ENCODE peak calls at places on chromosomes 12 and 14, in five cellular contexts. M is WERI-Rb-1, A is left ventricle myocardium inferior, J is right cardiac atrium, B is GM23248. K is an unnamed sample.

GRCh38 chr12:108701779-108702435 is 29.4 kb downstream of the CORO1C start:
- DNase-seq in M (no peak), A (no peak), J (no peak), B (peak; percentile 56), K (no peak)

GRCh38 chr12:53561590-53561953 is 54.3 kb upstream of the NPFF start:
- DNase-seq in M (no peak), A (no peak), J (no peak), B (peak; percentile 94), K (no peak)

GRCh38 chr14:24430682-24431568 is 1.2 kb downstream of the KHNYN start:
- DNase-seq in M (no peak), A (no peak), J (peak; percentile 80), B (peak; percentile 80), K (peak; percentile 36)

GRCh38 chr12:31234053-31234835 is 91.7 kb downstream of the SINHCAF start:
- DNase-seq in M (no peak), A (no peak), J (peak; percentile 21), B (no peak), K (no peak)

GRCh38 chr12:85275359-85275758 is 4.7 kb upstream of the ALX1 start:
- DNase-seq in M (no peak), A (no peak), J (no peak), B (no peak), K (no peak)

GRCh38 chr12:6603095-6603567 is 4.0 kb downstream of the CHD4 start:
- DNase-seq in M (peak; percentile 90), A (peak; percentile 64), J (peak; percentile 87), B (peak; percentile 53), K (peak; percentile 51)

GRCh38 chr12:121282072-121282742 is 14.3 kb downstream of the CAMKK2 start:
- DNase-seq in M (no peak), A (no peak), J (peak; percentile 72), B (no peak), K (no peak)

GRCh38 chr12:98551787-98552186 is 36.4 kb downstream of the TMPO start:
- DNase-seq in M (no peak), A (no peak), J (no peak), B (no peak), K (no peak)

GRCh38 chr12:31331242-31331641 is 5.3 kb upstream of the SINHCAF start:
- DNase-seq in M (no peak), A (no peak), J (no peak), B (no peak), K (no peak)

GRCh38 chr14:96091149-96091693 is 52.1 kb downstream of the C14orf132 start:
- DNase-seq in M (peak; percentile 66), A (no peak), J (no peak), B (no peak), K (no peak)

GRCh38 chr14:55807059-55807499 is 227.1 kb downstream of the KTN1 start:
- DNase-seq in M (no peak), A (peak; percentile 87), J (peak; percentile 90), B (peak; percentile 47), K (peak; percentile 72)

GRCh38 chr14:54209501-54210231 is 187.1 kb upstream of the CDKN3 start:
- DNase-seq in M (no peak), A (no peak), J (no peak), B (peak; percentile 75), K (no peak)

GRCh38 chr12:109833307-109834189 is at the start of gene TRPV4:
- DNase-seq in M (no peak), A (peak; percentile 25), J (peak; percentile 67), B (peak; percentile 67), K (no peak)

GRCh38 chr14:72478397-72479025 is 415.4 kb downstream of the DPF3 start:
- DNase-seq in M (no peak), A (no peak), J (no peak), B (no peak), K (no peak)

GRCh38 chr12:47778842-47779241 is 5.8 kb downstream of the SLC48A1 start:
- DNase-seq in M (no peak), A (no peak), J (peak; percentile 69), B (no peak), K (no peak)

GRCh38 chr14:100135073-100135472 is 24.4 kb downstream of the DEGS2 start:
- DNase-seq in M (no peak), A (no peak), J (no peak), B (no peak), K (no peak)

GRCh38 chr12:104768033-104768432 is 190.1 kb downstream of the SLC41A2 start:
- DNase-seq in M (no peak), A (no peak), J (no peak), B (no peak), K (no peak)

GRCh38 chr14:68707496-68707895 is 85.4 kb downstream of the ZFP36L1 start:
- DNase-seq in M (no peak), A (no peak), J (no peak), B (no peak), K (no peak)

GRCh38 chr12:115439008-115439601 is 755.1 kb upstream of the TBX3 start:
- DNase-seq in M (no peak), A (no peak), J (no peak), B (no peak), K (no peak)

GRCh38 chr12:96335270-96335669 is 65.0 kb downstream of the CDK17 start:
- DNase-seq in M (no peak), A (no peak), J (no peak), B (no peak), K (no peak)

GRCh38 chr12:128204725-128205124 is 62.2 kb upstream of the TMEM132C start:
- DNase-seq in M (no peak), A (no peak), J (no peak), B (no peak), K (no peak)

GRCh38 chr14:47297374-47297773 is 378.0 kb downstream of the MDGA2 start:
- DNase-seq in M (no peak), A (no peak), J (no peak), B (no peak), K (no peak)

GRCh38 chr12:70692681-70693288 is 55.6 kb upstream of the PTPRB start:
- DNase-seq in M (no peak), A (no peak), J (no peak), B (peak; percentile 66), K (no peak)

GRCh38 chr14:103232831-103233319 is 101.2 kb upstream of the EIF5 start:
- DNase-seq in M (no peak), A (no peak), J (no peak), B (no peak), K (no peak)

GRCh38 chr14:56996721-56997399 is 186.6 kb upstream of the OTX2 start:
- DNase-seq in M (peak; percentile 23), A (no peak), J (no peak), B (no peak), K (no peak)

GRCh38 chr12:107732365-107732764 is 28.6 kb downstream of the PRDM4 start:
- DNase-seq in M (no peak), A (no peak), J (no peak), B (no peak), K (no peak)

GRCh38 chr14:96167224-96168148 is 37.2 kb upstream of the BDKRB2 start:
- DNase-seq in M (no peak), A (no peak), J (no peak), B (peak; percentile 92), K (no peak)

GRCh38 chr14:93789366-93790130 is 1.3 kb upstream of the PRIMA1 start:
- DNase-seq in M (peak; percentile 66), A (no peak), J (no peak), B (peak; percentile 3), K (no peak)

DNA sequence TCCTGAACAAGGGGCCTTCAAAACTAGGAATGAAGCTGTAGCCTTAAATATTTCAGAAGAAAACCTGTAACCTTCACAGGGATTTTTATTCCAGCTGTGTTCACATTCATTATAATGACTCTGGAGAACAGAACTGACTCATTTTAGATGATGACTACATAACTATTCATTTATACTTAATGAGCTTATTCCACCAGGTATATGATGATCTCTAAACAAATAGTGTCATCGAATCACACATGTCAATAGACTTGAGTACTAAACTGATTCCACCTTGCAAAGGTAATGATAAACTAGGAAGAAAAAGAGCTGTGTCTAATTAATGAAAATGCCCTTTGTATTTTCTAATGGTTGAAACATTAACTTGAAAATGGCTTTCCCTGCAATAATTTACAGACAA is 433.2 kb downstream of the PDZRN4 start:
- DNase-seq in M (no peak), A (no peak), J (no peak), B (no peak), K (no peak)
- H3K27ac ChIP-seq in M (no peak overlapping the region), A (no peak overlapping the region), J (no peak overlapping the region), B (no peak overlapping the region), K (no peak overlapping the region)

GRCh38 chr14:78367355-78367754 is 197.2 kb downstream of the NRXN3 start:
- DNase-seq in M (no peak), A (no peak), J (no peak), B (no peak), K (no peak)
- H3K27ac ChIP-seq in M (no peak overlapping the region), A (no peak overlapping the region), J (no peak overlapping the region), B (no peak overlapping the region), K (no peak overlapping the region)

GRCh38 chr14:101926085-101926484 is 38.3 kb upstream of the DYNC1H1 start:
- DNase-seq in M (no peak), A (no peak), J (no peak), B (no peak), K (no peak)
- H3K27ac ChIP-seq in M (no peak overlapping the region), A (peak overlapping the region; percentile 75), J (no peak overlapping the region), B (no peak overlapping the region), K (no peak overlapping the region)

GRCh38 chr12:50569876-50570275 is 65.1 kb downstream of the DIP2B start:
- DNase-seq in M (no peak), A (no peak), J (no peak), B (peak; percentile 58), K (no peak)
- H3K27ac ChIP-seq in M (no peak overlapping the region), A (peak overlapping the region; percentile 75), J (no peak overlapping the region), B (peak overlapping the region; percentile 42), K (no peak overlapping the region)

DNA sequence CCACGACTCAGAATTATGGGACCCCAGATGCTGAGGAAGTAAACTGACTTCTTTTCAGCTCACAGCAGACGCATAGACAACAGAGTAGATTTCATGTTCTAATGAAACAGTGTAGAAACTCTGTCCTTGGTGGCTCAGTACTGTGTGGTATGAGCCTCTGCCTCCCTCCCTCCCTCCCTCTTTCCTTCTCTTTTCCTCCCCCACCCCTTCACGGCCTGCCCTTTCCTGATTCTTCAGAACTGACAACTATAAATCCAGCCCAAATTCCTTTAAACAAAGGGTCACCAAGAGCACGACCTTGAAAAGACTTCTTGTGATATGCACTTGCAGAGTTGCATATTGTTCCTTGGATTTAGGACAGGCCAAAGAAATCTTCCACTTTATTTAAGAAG is 163.9 kb downstream of the ETV6 start:
- DNase-seq in M (no peak), A (no peak), J (no peak), B (no peak), K (no peak)
- H3K27ac ChIP-seq in M (no peak overlapping the region), A (peak overlapping the region; percentile 87), J (peak overlapping the region; percentile 49), B (peak overlapping the region; percentile 10), K (peak overlapping the region; percentile 65)

DNA sequence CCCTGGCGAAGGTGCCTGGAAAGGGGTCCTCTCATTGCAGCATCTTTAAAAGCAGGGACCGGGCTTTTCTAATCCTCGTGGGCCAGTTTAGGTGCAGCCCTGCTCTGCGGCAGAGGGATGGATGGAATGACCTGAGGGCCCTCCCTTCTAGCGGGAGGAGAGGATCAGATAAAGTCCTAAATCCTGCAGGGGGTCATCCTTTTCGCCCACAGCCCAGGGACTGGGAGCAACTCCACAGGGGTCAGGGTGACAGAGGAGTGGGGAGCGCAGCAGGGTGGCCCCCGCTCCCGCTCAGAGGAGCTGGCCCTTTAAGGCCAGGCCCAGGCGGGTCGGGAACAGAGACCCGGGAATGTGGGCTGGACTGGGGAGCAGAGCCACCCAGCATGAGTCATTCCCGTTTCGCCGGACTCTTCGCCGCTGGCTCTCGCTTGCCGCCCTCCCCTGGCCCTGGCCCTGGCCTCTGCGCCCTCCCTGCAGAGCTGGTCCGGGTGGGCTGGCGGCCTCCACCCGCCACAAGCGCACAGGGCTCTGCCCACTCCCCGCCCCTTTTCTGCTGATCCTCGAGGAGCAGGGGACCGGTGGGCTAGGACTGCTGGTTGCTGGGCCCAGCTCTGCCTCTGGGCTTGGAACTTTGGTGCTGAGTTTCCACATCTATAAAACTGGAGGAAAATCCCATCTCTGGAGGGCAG is 92.9 kb downstream of the NINJ2 start:
- DNase-seq in M (no peak), A (peak; percentile 81), J (peak; percentile 94), B (peak; percentile 96), K (no peak)
- H3K27ac ChIP-seq in M (no peak overlapping the region), A (peak overlapping the region; percentile 97), J (peak overlapping the region; percentile 93), B (peak overlapping the region; percentile 90), K (peak overlapping the region; percentile 91)

K was measured in Peyer's patch.